ENCODE peak calls at places on chromosomes 7 and 10, in nine cellular contexts. L is fibroblast of lung, S is RWPE1, Y is transverse colon, W is GM12878, A is A549, D is AG04449, K is AG09319, B is dorsolateral prefrontal cortex. T is an unnamed sample.

GRCh38 chr10:91347529-91347928 is 62.6 kb upstream of the HECTD2 start:
- DNase-seq in B (no peak), W (no peak), K (no peak), S (no peak), A (no peak), D (no peak), L (no peak), Y (no peak), T (no peak)

GRCh38 chr7:92433019-92433418 is 14.3 kb upstream of the GATAD1 start:
- DNase-seq in A (no peak), W (no peak), K (no peak), B (no peak), S (no peak), Y (no peak), D (no peak), L (no peak), T (no peak)

GRCh38 chr7:135856356-135857144 is 107.9 kb upstream of the FAM180A start:
- DNase-seq in B (no peak), Y (no peak), W (no peak), K (no peak), S (peak), A (no peak), L (peak), D (no peak), T (no peak)

GRCh38 chr7:96833701-96834453 is 124.2 kb upstream of the SEM1 start:
- DNase-seq in W (no peak), Y (no peak), S (no peak), K (no peak), B (no peak), L (no peak), D (no peak), A (no peak), T (peak)

GRCh38 chr7:110835209-110835608 is 255.7 kb upstream of the LRRN3 start:
- DNase-seq in A (no peak), S (no peak), Y (peak), W (no peak), B (no peak), L (no peak), K (no peak), D (no peak), T (no peak)

GRCh38 chr10:8065651-8066050 is 11.2 kb downstream of the GATA3 start:
- DNase-seq in B (no peak), D (no peak), K (no peak), W (no peak), Y (no peak), L (peak), A (no peak), S (peak), T (no peak)

GRCh38 chr7:17646181-17646956 is 293.9 kb downstream of the SNX13 start:
- DNase-seq in Y (no peak), B (no peak), W (no peak), K (no peak), S (peak), A (no peak), L (peak), D (no peak), T (no peak)

GRCh38 chr7:32290015-32290414 is 200.2 kb downstream of the LSM5 start:
- DNase-seq in K (no peak), S (no peak), A (no peak), W (no peak), B (peak), L (no peak), Y (no peak), D (no peak), T (no peak)

GRCh38 chr7:36408589-36408988 is 18.9 kb downstream of the ANLN start:
- DNase-seq in B (no peak), A (no peak), Y (no peak), K (no peak), L (no peak), S (no peak), W (no peak), D (no peak), T (no peak)

GRCh38 chr7:32564542-32564941 is 69.3 kb downstream of the AVL9 start:
- DNase-seq in D (no peak), W (no peak), B (no peak), Y (no peak), L (no peak), K (no peak), S (no peak), A (no peak), T (no peak)

DNA sequence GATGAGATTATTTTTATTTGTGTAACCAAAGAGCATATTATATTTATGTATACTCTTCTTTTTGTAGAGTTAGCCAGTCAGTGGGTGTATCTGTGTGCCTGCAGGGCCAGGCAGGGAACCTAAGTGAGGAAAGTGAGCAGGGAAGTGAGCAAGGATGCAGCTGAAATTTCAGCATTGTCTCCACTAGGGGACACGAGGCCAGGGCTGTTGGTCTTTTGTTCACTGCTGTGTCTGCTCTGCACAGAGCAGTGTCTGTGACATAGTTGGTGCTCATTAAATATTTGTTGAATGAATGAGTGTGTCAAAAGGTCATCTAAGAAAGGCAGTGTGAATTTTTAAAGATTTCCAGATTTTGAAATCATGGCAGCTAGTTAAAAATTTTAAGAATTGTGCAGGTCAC is 51.8 kb downstream of the SUGCT start:
- DNase-seq in B (no peak), K (no peak), L (no peak), A (no peak), S (no peak), Y (no peak), D (no peak), W (no peak), T (no peak)
- TF ChIP-seq CTCF in B (no peak), K (no peak), L (no peak), A (no peak), S (no peak), Y (no peak), D (no peak), W (no peak), T (no peak)

DNA sequence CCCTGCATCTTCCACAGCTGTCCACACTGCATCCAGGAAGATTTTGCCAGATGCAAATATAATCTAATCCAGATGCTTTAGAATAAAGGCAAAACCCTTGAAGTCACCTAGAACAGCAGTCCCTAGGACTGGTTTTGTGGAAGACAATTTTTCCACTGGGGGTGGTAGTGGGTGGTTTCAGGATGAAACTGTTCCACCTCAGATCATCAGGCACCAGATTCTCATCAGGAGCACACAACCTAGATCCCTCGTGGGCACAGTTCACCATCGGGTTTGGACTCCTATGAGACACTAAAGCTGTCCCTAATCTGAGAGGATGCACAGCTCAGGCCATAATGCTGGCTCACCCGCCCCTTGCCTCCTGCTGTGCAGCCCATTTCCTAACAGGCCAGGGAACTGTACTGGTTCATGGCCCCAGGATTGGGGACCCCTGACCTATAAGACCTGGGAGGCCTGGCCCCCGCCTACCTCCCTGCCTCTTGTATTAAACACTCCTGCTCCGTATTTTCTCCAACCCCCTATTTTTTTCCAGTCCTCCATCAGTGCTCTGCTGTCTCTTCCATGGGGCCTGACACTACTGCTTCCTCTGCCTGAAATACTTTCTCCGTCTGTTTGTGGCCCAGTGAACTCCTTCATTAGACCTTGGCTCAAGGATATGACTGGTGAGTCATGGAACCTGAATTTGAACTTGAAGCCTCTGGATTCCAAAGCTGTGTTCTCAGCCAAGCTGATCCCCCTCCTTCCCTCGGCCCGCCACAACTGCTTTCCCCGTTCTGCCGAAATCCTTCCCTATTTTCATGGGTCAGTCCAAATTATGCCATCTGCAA is 79.9 kb upstream of the RHEB start:
- DNase-seq in B (no peak), A (peak), L (peak), K (peak), S (peak), W (no peak), Y (peak), D (peak), T (no peak)
- TF ChIP-seq CTCF in B (no peak), A (no peak), L (no peak), K (no peak), S (no peak), W (no peak), Y (no peak), D (no peak), T (no peak)

GRCh38 chr7:128381161-128381821 is 19.8 kb upstream of the PRRT4 start:
- DNase-seq in Y (no peak), A (no peak), L (no peak), W (no peak), B (no peak), S (peak), D (no peak), K (no peak), T (peak)
- TF ChIP-seq CTCF in Y (no peak), A (peak), L (peak), W (peak), B (peak), S (peak), D (peak), K (peak), T (peak)

DNA sequence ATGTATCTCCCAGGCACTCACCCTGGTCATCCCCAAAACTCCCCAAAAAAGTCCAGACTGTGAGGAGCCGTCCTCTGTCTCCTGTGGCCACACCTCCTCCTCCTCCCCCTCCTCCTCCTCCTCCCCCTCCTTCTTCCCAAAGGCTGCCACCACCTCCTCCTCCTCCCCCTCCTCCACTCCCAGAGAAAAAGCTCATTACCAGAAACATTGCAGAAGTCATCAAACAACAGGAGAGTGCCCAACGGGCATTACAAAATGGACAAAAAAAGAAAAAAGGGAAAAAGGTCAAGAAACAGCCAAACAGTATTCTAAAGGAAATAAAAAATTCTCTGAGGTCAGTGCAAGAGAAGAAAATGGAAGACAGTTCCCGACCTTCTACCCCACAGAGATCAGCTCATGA is 7.1 kb downstream of the LMOD2 start:
- DNase-seq in D (no peak), W (no peak), Y (no peak), K (no peak), A (no peak), B (no peak), L (no peak), S (no peak), T (no peak)
- TF ChIP-seq CTCF in D (no peak), W (no peak), Y (no peak), K (no peak), A (no peak), B (no peak), L (no peak), S (no peak), T (no peak)

DNA sequence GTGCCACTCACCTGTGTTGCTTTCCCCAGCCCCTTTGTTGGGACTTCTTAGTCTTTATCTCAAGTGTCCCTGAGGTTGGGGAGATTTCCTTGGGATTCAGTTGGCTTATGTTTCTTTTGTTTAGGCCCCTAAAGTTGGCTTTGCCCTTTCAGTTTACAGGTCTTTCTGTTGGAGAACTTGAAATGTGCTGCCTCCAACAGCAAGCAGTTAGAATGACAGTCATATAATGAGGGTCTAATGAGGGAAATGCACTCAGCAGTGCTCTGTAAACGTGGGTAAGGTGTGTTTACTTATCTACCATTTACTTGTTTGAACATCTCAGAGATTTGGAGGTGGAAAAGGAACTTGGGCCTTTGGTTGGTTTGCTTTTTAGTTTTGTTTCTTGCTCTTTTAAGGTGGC is 191.4 kb upstream of the STK17A start:
- DNase-seq in L (no peak), A (no peak), Y (no peak), S (no peak), W (no peak), K (no peak), D (no peak), B (no peak), T (no peak)
- TF ChIP-seq CTCF in L (no peak), A (no peak), Y (no peak), S (no peak), W (no peak), K (no peak), D (no peak), B (no peak), T (no peak)

DNA sequence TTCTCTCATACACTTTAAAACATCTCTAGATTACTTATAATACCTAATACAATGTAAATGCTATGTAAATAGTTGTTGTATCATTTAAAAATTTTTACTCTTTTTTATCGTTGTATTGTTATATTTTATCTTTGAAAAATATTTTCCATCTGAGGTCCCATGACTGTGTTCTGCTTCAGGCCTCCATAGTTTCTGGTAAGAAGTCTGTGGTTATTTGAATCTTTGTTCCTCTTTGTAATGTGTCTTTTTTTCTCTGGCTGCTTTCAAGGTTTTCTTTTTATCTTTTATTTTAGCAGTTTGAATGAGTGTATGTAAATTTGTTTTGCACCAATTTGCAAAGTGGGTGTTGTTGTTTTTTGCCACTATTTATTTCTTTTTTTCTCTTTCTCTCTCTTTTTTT is 263.1 kb downstream of the RPS24 start:
- DNase-seq in A (no peak), L (no peak), Y (no peak), K (no peak), S (no peak), D (no peak), W (no peak), B (no peak), T (no peak)
- TF ChIP-seq CTCF in A (no peak), L (no peak), Y (no peak), K (no peak), S (no peak), D (no peak), W (no peak), B (no peak), T (no peak)

GRCh38 chr7:22256702-22257101 is 100.3 kb downstream of the RAPGEF5 start:
- DNase-seq in B (no peak), W (no peak), Y (no peak), L (no peak), D (no peak), A (no peak), S (no peak), K (no peak), T (no peak)
- TF ChIP-seq CTCF in B (no peak), W (no peak), Y (no peak), L (no peak), D (no peak), A (no peak), S (no peak), K (no peak), T (no peak)

GRCh38 chr7:149071641-149072437 is 18.7 kb downstream of the ZNF786 start:
- DNase-seq in B (no peak), K (no peak), L (no peak), S (no peak), A (peak), Y (no peak), D (no peak), W (no peak), T (peak)
- TF ChIP-seq CTCF in B (no peak), K (no peak), L (no peak), S (no peak), A (peak), Y (no peak), D (peak), W (no peak), T (peak)

T was measured in nephron progenitor cell.